ENCODE peak calls at places on chromosomes 5 and 9, in five cellular contexts. One of them, this sample, is unnamed.
A peak's percentile ranks its signal among the peaks of the same experiment; 100 is the strongest.

GRCh38 chr5:17118631-17119030 is 98.8 kb upstream of the BASP1 start:
- DNase-seq in tibial nerve: peak; percentile 21
- DNase-seq in CD4-positive, alpha-beta memory T cell: no peak
- DNase-seq in fibroblast of lung: peak; percentile 89
- DNase-seq in aorta: peak; percentile 85
- DNase-seq in this sample: no peak

GRCh38 chr9:121169094-121169601 is 32.5 kb downstream of the RAB14 start:
- DNase-seq in tibial nerve: peak; percentile 16
- DNase-seq in CD4-positive, alpha-beta memory T cell: peak; percentile 28
- DNase-seq in fibroblast of lung: peak; percentile 20
- DNase-seq in aorta: no peak
- DNase-seq in this sample: no peak

GRCh38 chr5:173513521-173513991 is 102.9 kb downstream of the BOD1 start:
- DNase-seq in tibial nerve: no peak
- DNase-seq in CD4-positive, alpha-beta memory T cell: no peak
- DNase-seq in fibroblast of lung: no peak
- DNase-seq in aorta: no peak
- DNase-seq in this sample: no peak

GRCh38 chr5:15834596-15835245 is 334.7 kb downstream of the FBXL7 start:
- DNase-seq in tibial nerve: no peak
- DNase-seq in CD4-positive, alpha-beta memory T cell: no peak
- DNase-seq in fibroblast of lung: peak; percentile 89
- DNase-seq in aorta: no peak
- DNase-seq in this sample: no peak

GRCh38 chr9:76817489-76817888 is 53.3 kb downstream of the PCA3 start:
- DNase-seq in tibial nerve: no peak
- DNase-seq in CD4-positive, alpha-beta memory T cell: no peak
- DNase-seq in fibroblast of lung: peak; percentile 74
- DNase-seq in aorta: no peak
- DNase-seq in this sample: no peak

GRCh38 chr5:158820891-158821290 is 278.8 kb downstream of the EBF1 start:
- DNase-seq in tibial nerve: no peak
- DNase-seq in CD4-positive, alpha-beta memory T cell: no peak
- DNase-seq in fibroblast of lung: no peak
- DNase-seq in aorta: no peak
- DNase-seq in this sample: no peak

GRCh38 chr5:11182441-11183080 is 421.5 kb upstream of the DAP start:
- DNase-seq in tibial nerve: peak; percentile 12
- DNase-seq in CD4-positive, alpha-beta memory T cell: no peak
- DNase-seq in fibroblast of lung: peak; percentile 61
- DNase-seq in aorta: no peak
- DNase-seq in this sample: no peak

GRCh38 chr5:83487155-83487554 is 15.6 kb downstream of the VCAN start:
- DNase-seq in tibial nerve: no peak
- DNase-seq in CD4-positive, alpha-beta memory T cell: no peak
- DNase-seq in fibroblast of lung: peak; percentile 25
- DNase-seq in aorta: no peak
- DNase-seq in this sample: no peak

GRCh38 chr5:154474957-154475334 is 3.1 kb downstream of the HAND1 start:
- DNase-seq in tibial nerve: no peak
- DNase-seq in CD4-positive, alpha-beta memory T cell: no peak
- DNase-seq in fibroblast of lung: no peak
- DNase-seq in aorta: no peak
- DNase-seq in this sample: no peak

GRCh38 chr5:93675458-93676450 is 65.6 kb downstream of the POU5F2 start:
- DNase-seq in tibial nerve: no peak
- DNase-seq in CD4-positive, alpha-beta memory T cell: no peak
- DNase-seq in fibroblast of lung: peak; percentile 8
- DNase-seq in aorta: no peak
- DNase-seq in this sample: no peak

GRCh38 chr5:93674138-93674537 is 67.3 kb downstream of the POU5F2 start:
- DNase-seq in tibial nerve: no peak
- DNase-seq in CD4-positive, alpha-beta memory T cell: no peak
- DNase-seq in fibroblast of lung: peak; percentile 19
- DNase-seq in aorta: no peak
- DNase-seq in this sample: no peak

GRCh38 chr5:93674866-93675457 is 66.4 kb downstream of the POU5F2 start:
- DNase-seq in tibial nerve: no peak
- DNase-seq in CD4-positive, alpha-beta memory T cell: no peak
- DNase-seq in fibroblast of lung: no peak
- DNase-seq in aorta: no peak
- DNase-seq in this sample: no peak

GRCh38 chr5:93676707-93677106 is 64.7 kb downstream of the POU5F2 start:
- DNase-seq in tibial nerve: no peak
- DNase-seq in CD4-positive, alpha-beta memory T cell: no peak
- DNase-seq in fibroblast of lung: peak; percentile 22
- DNase-seq in aorta: no peak
- DNase-seq in this sample: no peak

GRCh38 chr5:93677344-93678021 is 63.9 kb downstream of the POU5F2 start:
- DNase-seq in tibial nerve: peak; percentile 31
- DNase-seq in CD4-positive, alpha-beta memory T cell: no peak
- DNase-seq in fibroblast of lung: peak; percentile 97
- DNase-seq in aorta: peak; percentile 58
- DNase-seq in this sample: no peak
- H3K4me3 ChIP-seq in tibial nerve: no peak overlapping the region
- H3K4me3 ChIP-seq in CD4-positive, alpha-beta memory T cell: no peak overlapping the region
- H3K4me3 ChIP-seq in fibroblast of lung: no peak overlapping the region
- H3K4me3 ChIP-seq in aorta: no peak overlapping the region
- H3K4me3 ChIP-seq in this sample: no peak overlapping the region

GRCh38 chr9:91425270-91425669 is 1.6 kb upstream of the NFIL3 start:
- DNase-seq in tibial nerve: no peak
- DNase-seq in CD4-positive, alpha-beta memory T cell: peak; percentile 12
- DNase-seq in fibroblast of lung: peak; percentile 32
- DNase-seq in aorta: no peak
- DNase-seq in this sample: no peak
- H3K4me3 ChIP-seq in tibial nerve: peak overlapping the region; percentile 97
- H3K4me3 ChIP-seq in CD4-positive, alpha-beta memory T cell: peak overlapping the region; percentile 67
- H3K4me3 ChIP-seq in fibroblast of lung: no peak overlapping the region
- H3K4me3 ChIP-seq in aorta: no peak overlapping the region
- H3K4me3 ChIP-seq in this sample: peak overlapping the region; percentile 50

GRCh38 chr5:57036621-57037160 is 84.8 kb upstream of the MIER3 start:
- DNase-seq in tibial nerve: no peak
- DNase-seq in CD4-positive, alpha-beta memory T cell: no peak
- DNase-seq in fibroblast of lung: no peak
- DNase-seq in aorta: no peak
- DNase-seq in this sample: no peak

GRCh38 chr5:57037355-57037754 is 85.4 kb upstream of the MIER3 start:
- DNase-seq in tibial nerve: no peak
- DNase-seq in CD4-positive, alpha-beta memory T cell: no peak
- DNase-seq in fibroblast of lung: no peak
- DNase-seq in aorta: no peak
- DNase-seq in this sample: no peak

GRCh38 chr5:57041570-57041969 is 89.6 kb upstream of the MIER3 start:
- DNase-seq in tibial nerve: no peak
- DNase-seq in CD4-positive, alpha-beta memory T cell: no peak
- DNase-seq in fibroblast of lung: no peak
- DNase-seq in aorta: no peak
- DNase-seq in this sample: no peak

DNA sequence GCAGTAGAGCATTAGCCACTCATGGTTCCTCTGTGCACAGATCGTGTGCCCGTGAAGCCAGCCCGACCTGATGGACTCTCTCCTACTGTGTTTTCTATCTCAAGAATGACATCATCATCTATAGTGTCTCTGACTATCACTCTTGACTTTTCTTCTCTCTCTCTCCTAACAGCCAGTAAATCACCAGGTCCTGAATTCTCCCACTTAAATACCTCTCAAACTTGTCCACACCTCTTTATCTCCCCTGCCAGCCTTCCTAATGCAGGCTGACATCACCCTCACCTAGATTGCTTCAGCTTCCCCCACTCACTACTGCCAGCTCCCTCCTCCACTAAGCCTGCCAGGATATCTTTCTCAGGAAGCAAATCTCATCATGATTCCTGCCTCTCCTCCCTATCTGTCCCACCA is 90.6 kb upstream of the MIER3 start:
- DNase-seq in tibial nerve: no peak
- DNase-seq in CD4-positive, alpha-beta memory T cell: no peak
- DNase-seq in fibroblast of lung: no peak
- DNase-seq in aorta: no peak
- DNase-seq in this sample: no peak
- H3K4me3 ChIP-seq in tibial nerve: no peak overlapping the region
- H3K4me3 ChIP-seq in CD4-positive, alpha-beta memory T cell: no peak overlapping the region
- H3K4me3 ChIP-seq in fibroblast of lung: no peak overlapping the region
- H3K4me3 ChIP-seq in aorta: no peak overlapping the region
- H3K4me3 ChIP-seq in this sample: no peak overlapping the region

GRCh38 chr9:6216002-6216401 is 395 bp downstream of the IL33 start:
- DNase-seq in tibial nerve: no peak
- DNase-seq in CD4-positive, alpha-beta memory T cell: no peak
- DNase-seq in fibroblast of lung: no peak
- DNase-seq in aorta: no peak
- DNase-seq in this sample: no peak
- H3K4me3 ChIP-seq in tibial nerve: no peak overlapping the region
- H3K4me3 ChIP-seq in CD4-positive, alpha-beta memory T cell: no peak overlapping the region
- H3K4me3 ChIP-seq in fibroblast of lung: no peak overlapping the region
- H3K4me3 ChIP-seq in aorta: peak overlapping the region; percentile 4
- H3K4me3 ChIP-seq in this sample: no peak overlapping the region

DNA sequence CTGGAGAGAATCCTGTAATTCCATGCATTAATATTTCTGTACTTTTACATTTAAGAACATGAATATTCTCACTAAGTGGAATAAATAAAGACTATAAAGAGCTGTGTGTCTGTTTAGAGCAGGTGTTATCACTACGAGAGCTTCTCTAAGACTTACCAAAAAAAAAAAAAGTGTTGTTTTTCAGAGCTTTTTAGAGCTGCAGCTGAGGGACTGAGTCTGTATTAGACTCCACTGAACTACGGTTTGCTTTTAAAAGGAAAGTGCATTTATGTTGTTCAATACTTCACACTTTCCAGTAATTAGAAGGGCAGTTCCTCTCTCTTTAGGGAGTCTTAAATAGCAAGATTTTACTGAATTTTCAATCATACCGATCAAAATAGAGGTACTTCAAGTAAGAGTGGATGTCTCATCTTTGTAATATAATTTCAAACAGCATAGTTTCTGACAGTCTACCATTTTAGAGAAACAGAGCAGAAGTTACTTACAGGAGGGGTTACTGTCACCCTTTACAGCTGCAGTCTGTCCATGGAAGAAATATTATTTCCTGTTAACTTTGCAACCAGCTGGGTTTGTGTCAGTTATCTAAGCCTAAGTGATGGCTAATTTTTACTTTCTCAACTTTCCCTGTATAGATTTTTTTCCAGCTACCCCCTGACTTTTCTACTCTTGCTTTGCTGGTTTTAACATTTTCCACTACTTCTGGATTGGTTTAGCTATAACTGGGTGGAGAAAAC is 2.4 kb downstream of the SYK start:
- DNase-seq in tibial nerve: no peak
- DNase-seq in CD4-positive, alpha-beta memory T cell: no peak
- DNase-seq in fibroblast of lung: no peak
- DNase-seq in aorta: no peak
- DNase-seq in this sample: no peak
- H3K4me3 ChIP-seq in tibial nerve: no peak overlapping the region
- H3K4me3 ChIP-seq in CD4-positive, alpha-beta memory T cell: no peak overlapping the region
- H3K4me3 ChIP-seq in fibroblast of lung: no peak overlapping the region
- H3K4me3 ChIP-seq in aorta: no peak overlapping the region
- H3K4me3 ChIP-seq in this sample: no peak overlapping the region

DNA sequence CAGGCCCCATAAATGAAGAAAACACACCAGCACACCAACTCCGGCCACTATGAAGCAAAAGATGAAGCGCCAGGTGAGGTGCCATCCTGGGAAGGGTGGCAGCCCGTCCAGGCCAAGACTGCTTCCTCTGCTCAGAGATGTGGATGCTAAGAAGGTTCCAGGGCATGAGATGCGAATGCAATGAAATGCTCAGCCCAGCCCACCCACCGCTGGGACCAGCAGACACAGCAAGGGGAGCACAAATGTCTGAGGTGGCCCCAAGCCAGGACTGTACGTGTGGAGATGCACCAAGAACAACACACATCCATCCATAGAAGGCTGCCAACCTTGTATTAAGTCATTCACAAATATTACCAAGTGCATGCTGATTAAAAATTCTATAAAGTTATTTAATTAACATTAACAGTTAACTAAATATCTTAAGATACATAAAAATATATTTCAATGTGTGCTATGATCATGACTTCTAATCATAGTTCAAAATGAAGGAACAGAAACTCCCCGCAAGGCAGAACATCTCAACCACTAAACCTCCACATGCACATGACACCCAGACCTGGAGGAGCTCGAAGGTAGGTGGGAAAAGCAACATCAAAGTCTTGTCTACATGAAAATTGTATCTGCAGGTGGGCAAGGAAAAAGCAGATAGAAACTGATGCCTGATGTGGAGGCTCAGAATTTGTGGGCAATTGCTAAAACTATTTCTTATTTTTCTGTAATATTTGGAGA is 43.7 kb downstream of the BICD2 start:
- DNase-seq in tibial nerve: no peak
- DNase-seq in CD4-positive, alpha-beta memory T cell: no peak
- DNase-seq in fibroblast of lung: no peak
- DNase-seq in aorta: no peak
- DNase-seq in this sample: no peak
- H3K4me3 ChIP-seq in tibial nerve: no peak overlapping the region
- H3K4me3 ChIP-seq in CD4-positive, alpha-beta memory T cell: no peak overlapping the region
- H3K4me3 ChIP-seq in fibroblast of lung: no peak overlapping the region
- H3K4me3 ChIP-seq in aorta: no peak overlapping the region
- H3K4me3 ChIP-seq in this sample: no peak overlapping the region

This sample was measured in CD8-positive, alpha-beta memory T cell.